ENCODE peak calls at places on chromosome 1, in six cellular contexts. Y, Q, S, G, V and N are unnamed samples.

GRCh38 chr1:201275266-201275666 is 8.0 kb upstream of the PKP1 start:
- DNase-seq in V (no peak), Y (peak), Q (no peak), G (peak), S (peak), N (no peak)

GRCh38 chr1:33036051-33036525 is 595 bp downstream of the AK2 start:
- DNase-seq in G (no peak), Y (no peak), V (no peak), S (peak), Q (peak), N (no peak)

GRCh38 chr1:226634156-226634588 is 85.6 kb downstream of the STUM start:
- DNase-seq in Y (no peak), Q (peak), G (peak), S (peak), V (peak), N (no peak)

GRCh38 chr1:225849905-225850304 is 32.3 kb downstream of the TMEM63A start:
- DNase-seq in S (no peak), Q (no peak), G (no peak), Y (no peak), V (no peak), N (no peak)

GRCh38 chr1:30460661-30461060 is 262.7 kb downstream of the MATN1 start:
- DNase-seq in Y (no peak), Q (no peak), S (no peak), G (no peak), V (no peak), N (no peak)

GRCh38 chr1:43054961-43055360 is 96.3 kb upstream of the SLC2A1 start:
- DNase-seq in G (peak), V (no peak), Y (no peak), S (peak), Q (no peak), N (no peak)

GRCh38 chr1:230909974-230910754 is 41.8 kb upstream of the C1orf198 start:
- DNase-seq in G (no peak), Y (no peak), V (no peak), S (no peak), Q (no peak), N (no peak)

GRCh38 chr1:164473544-164473943 is 85.4 kb upstream of the PBX1 start:
- DNase-seq in Q (no peak), G (no peak), Y (no peak), V (no peak), S (no peak), N (no peak)

GRCh38 chr1:70528591-70529333 is 117.7 kb downstream of the CTH start:
- DNase-seq in G (peak), Y (no peak), S (peak), V (no peak), Q (peak), N (peak)